ENCODE peak calls at places on chromosome 10, in seven cellular contexts. H is brain microvascular endothelial cell, I is astrocyte of the spinal cord, E is tibial artery, T is OCI-LY7, C is kidney, U is epithelial cell of esophagus. Z is an unnamed sample.

GRCh38 chr10:28801869-28802268 is 124.5 kb downstream of the BAMBI start:
- DNase-seq in H (no peak), I (no peak), E (no peak), T (no peak), C (no peak), U (no peak), Z (no peak)

GRCh38 chr10:7589748-7590147 is 77.0 kb downstream of the ITIH5 start:
- DNase-seq in H (no peak), I (no peak), E (no peak), T (no peak), C (no peak), U (no peak), Z (no peak)

GRCh38 chr10:24726626-24727025 is 2.9 kb upstream of the ARHGAP21 start:
- DNase-seq in H (no peak), I (no peak), E (no peak), T (no peak), C (no peak), U (peak; percentile 65), Z (no peak)

GRCh38 chr10:72337039-72337629 is 17.6 kb downstream of the DNAJB12 start:
- DNase-seq in H (peak; percentile 57), I (peak; percentile 80), E (peak; percentile 84), T (peak; percentile 67), C (peak; percentile 96), U (peak; percentile 72), Z (peak; percentile 79)

GRCh38 chr10:126012485-126012884 is 116.1 kb downstream of the FANK1 start:
- DNase-seq in H (peak; percentile 36), I (peak; percentile 23), E (no peak), T (no peak), C (no peak), U (peak; percentile 58), Z (no peak)

GRCh38 chr10:128922619-128923018 is 544.4 kb upstream of the MGMT start:
- DNase-seq in H (no peak), I (no peak), E (no peak), T (no peak), C (no peak), U (no peak), Z (no peak)

GRCh38 chr10:67115972-67116371 is 190.1 kb downstream of the LRRTM3 start:
- DNase-seq in H (peak; percentile 57), I (peak; percentile 69), E (no peak), T (no peak), C (no peak), U (peak; percentile 7), Z (no peak)

GRCh38 chr10:110841767-110842267 is 29.9 kb upstream of the PDCD4 start:
- DNase-seq in H (no peak), I (no peak), E (no peak), T (peak; percentile 95), C (no peak), U (no peak), Z (no peak)

GRCh38 chr10:35251373-35252100 is 84.8 kb upstream of the CCNY start:
- DNase-seq in H (no peak), I (no peak), E (no peak), T (no peak), C (no peak), U (no peak), Z (no peak)

GRCh38 chr10:58577394-58577793 is 64.7 kb downstream of the BICC1 start:
- DNase-seq in H (no peak), I (peak; percentile 61), E (no peak), T (no peak), C (no peak), U (no peak), Z (no peak)

GRCh38 chr10:79280956-79281355 is 66.3 kb upstream of the PPIF start:
- DNase-seq in H (no peak), I (no peak), E (no peak), T (no peak), C (no peak), U (no peak), Z (no peak)

GRCh38 chr10:58775960-58776574 is 263.4 kb downstream of the BICC1 start:
- DNase-seq in H (peak; percentile 84), I (peak; percentile 49), E (peak; percentile 41), T (no peak), C (no peak), U (peak; percentile 80), Z (no peak)

GRCh38 chr10:101103430-101103829 is 27.7 kb upstream of the TLX1 start:
- DNase-seq in H (no peak), I (no peak), E (no peak), T (no peak), C (no peak), U (no peak), Z (no peak)

GRCh38 chr10:97234403-97234802 is 48.6 kb upstream of the SLIT1 start:
- DNase-seq in H (peak; percentile 15), I (peak; percentile 57), E (no peak), T (peak; percentile 53), C (no peak), U (peak; percentile 60), Z (no peak)

GRCh38 chr10:44946201-44946600 is 13.4 kb upstream of the RASSF4 start:
- DNase-seq in H (no peak), I (no peak), E (no peak), T (no peak), C (no peak), U (peak; percentile 14), Z (no peak)

GRCh38 chr10:105206616-105207015 is 565.5 kb downstream of the SORCS3 start:
- DNase-seq in H (no peak), I (no peak), E (no peak), T (no peak), C (no peak), U (no peak), Z (no peak)

GRCh38 chr10:50420166-50420565 is 168.8 kb upstream of the ASAH2 start:
- DNase-seq in H (no peak), I (no peak), E (no peak), T (no peak), C (no peak), U (no peak), Z (no peak)

GRCh38 chr10:44390585-44391072 is 5.7 kb upstream of the CXCL12 start:
- DNase-seq in H (no peak), I (no peak), E (no peak), T (no peak), C (peak; percentile 46), U (no peak), Z (no peak)

GRCh38 chr10:131964298-131964697 is 17.4 kb downstream of the BNIP3 start:
- DNase-seq in H (no peak), I (no peak), E (no peak), T (no peak), C (no peak), U (no peak), Z (no peak)

GRCh38 chr10:66180651-66181318 is 745.1 kb upstream of the LRRTM3 start:
- DNase-seq in H (peak; percentile 45), I (peak; percentile 66), E (no peak), T (peak; percentile 70), C (no peak), U (peak; percentile 65), Z (no peak)

GRCh38 chr10:120019568-120019967 is 127.0 kb downstream of the SEC23IP start:
- DNase-seq in H (no peak), I (no peak), E (no peak), T (no peak), C (no peak), U (no peak), Z (no peak)

GRCh38 chr10:114401195-114401741 is 3.0 kb downstream of the AFAP1L2 start:
- DNase-seq in H (peak; percentile 58), I (peak; percentile 46), E (peak; percentile 72), T (no peak), C (peak; percentile 90), U (no peak), Z (no peak)

GRCh38 chr10:60254776-60255175 is 134.9 kb downstream of the ANK3 start:
- DNase-seq in H (no peak), I (no peak), E (no peak), T (no peak), C (no peak), U (no peak), Z (no peak)

GRCh38 chr10:82402901-82403300 is 527.9 kb downstream of the NRG3 start:
- DNase-seq in H (no peak), I (no peak), E (no peak), T (no peak), C (no peak), U (no peak), Z (no peak)

DNA sequence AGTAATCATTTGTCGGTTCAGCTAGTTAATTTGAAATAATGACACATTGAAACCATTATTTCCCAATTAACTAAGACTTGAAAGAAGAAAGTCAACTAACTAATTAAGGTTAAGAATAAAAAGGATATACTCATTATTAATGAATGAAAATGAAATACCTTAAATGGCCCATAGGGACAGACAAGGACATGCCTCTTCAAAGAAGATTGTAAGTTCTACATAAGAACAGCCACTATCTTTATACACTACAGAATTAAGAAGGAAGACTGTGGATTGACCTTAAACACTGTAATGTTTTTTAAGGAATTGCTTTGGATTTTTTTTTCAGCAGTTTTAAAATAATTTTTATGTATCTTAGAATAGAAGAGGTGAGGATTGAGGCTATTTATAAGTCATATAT is 60.7 kb downstream of the CSTF2T start:
- DNase-seq in H (no peak), I (no peak), E (no peak), T (no peak), C (no peak), U (no peak), Z (no peak)
- TF ChIP-seq CTCF in H (no peak), I (no peak), E (no peak), T (no peak), C (no peak), U (no peak), Z (peak; percentile 65)

GRCh38 chr10:23293973-23294372 is 50.6 kb downstream of the C10orf67 start:
- DNase-seq in H (no peak), I (no peak), E (no peak), T (no peak), C (no peak), U (no peak), Z (no peak)

GRCh38 chr10:23293145-23293724 is 51.4 kb downstream of the C10orf67 start:
- DNase-seq in H (peak; percentile 21), I (peak; percentile 11), E (no peak), T (peak; percentile 50), C (no peak), U (peak; percentile 59), Z (no peak)

GRCh38 chr10:23291551-23292334 is 52.9 kb downstream of the C10orf67 start:
- DNase-seq in H (no peak), I (no peak), E (no peak), T (no peak), C (no peak), U (no peak), Z (no peak)

GRCh38 chr10:23294638-23295247 is 49.9 kb downstream of the C10orf67 start:
- DNase-seq in H (no peak), I (peak; percentile 5), E (no peak), T (peak; percentile 9), C (no peak), U (peak; percentile 22), Z (no peak)
- TF ChIP-seq CTCF in H (peak; percentile 46), I (peak; percentile 58), E (no peak), T (peak; percentile 79), C (no peak), U (peak; percentile 41), Z (peak; percentile 61)

GRCh38 chr10:124745678-124746077 is 1.5 kb upstream of the FAM53B start:
- DNase-seq in H (peak; percentile 35), I (peak; percentile 67), E (no peak), T (peak; percentile 75), C (no peak), U (peak; percentile 97), Z (no peak)
- TF ChIP-seq CTCF in H (peak; percentile 17), I (peak; percentile 25), E (peak; percentile 34), T (peak; percentile 80), C (peak; percentile 52), U (peak; percentile 41), Z (peak; percentile 27)

DNA sequence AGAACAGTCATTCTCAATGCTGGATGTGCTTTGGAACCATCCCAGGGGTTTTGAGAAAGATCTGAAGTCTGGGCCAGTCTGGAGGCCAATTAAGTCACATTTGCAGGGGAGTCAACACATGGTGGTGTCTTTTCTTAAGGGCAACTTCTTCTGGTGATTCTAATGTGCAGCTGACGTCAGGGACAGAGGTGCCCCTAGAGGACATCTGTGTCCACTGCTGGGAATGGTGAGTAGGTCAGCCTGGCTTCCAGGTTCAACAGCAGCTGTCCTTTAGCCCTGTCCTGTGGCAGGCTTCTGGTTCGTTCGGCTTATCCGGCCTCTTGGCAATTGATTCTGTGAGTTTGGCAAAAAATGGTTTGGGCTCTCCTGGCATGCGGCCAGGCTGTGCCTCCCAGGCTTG is 269.7 kb upstream of the HABP2 start:
- DNase-seq in H (no peak), I (no peak), E (no peak), T (no peak), C (no peak), U (no peak), Z (no peak)
- TF ChIP-seq CTCF in H (peak; percentile 41), I (peak; percentile 3), E (no peak), T (no peak), C (no peak), U (no peak), Z (no peak)